ENCODE peak calls at places on chromosomes 13 and 19, in nine cellular contexts. A is uterus, D is aorta, Y is thoracic aorta, R is IMR-90, I is GM06990, K is stomach, N is heart left ventricle, O is heart right ventricle. S is an unnamed sample.

GRCh38 chr13:30601836-30602235 is 15.9 kb upstream of the USPL1 start:
- DNase-seq in A (no peak), D (no peak), Y (no peak), R (no peak), I (no peak), K (no peak), N (no peak), O (no peak), S (no peak)

GRCh38 chr19:8302357-8302691 is 5.8 kb downstream of the CD320 start:
- DNase-seq in A (peak; percentile 11), D (peak; percentile 74), Y (no peak), R (no peak), I (no peak), K (peak; percentile 27), N (peak; percentile 69), O (peak; percentile 73), S (no peak)

GRCh38 chr19:37333457-37333856 is 37.4 kb upstream of the ZNF527 start:
- DNase-seq in A (no peak), D (no peak), Y (no peak), R (no peak), I (no peak), K (no peak), N (no peak), O (no peak), S (no peak)

GRCh38 chr19:41541990-41542584 is 33.9 kb upstream of the CEACAM21 start:
- DNase-seq in A (peak; percentile 36), D (peak; percentile 78), Y (no peak), R (peak; percentile 4), I (no peak), K (peak; percentile 73), N (peak; percentile 47), O (peak; percentile 67), S (peak; percentile 44)

GRCh38 chr13:26229080-26229615 is 7.0 kb upstream of the RNF6 start:
- DNase-seq in A (no peak), D (no peak), Y (no peak), R (no peak), I (no peak), K (no peak), N (no peak), O (no peak), S (no peak)

GRCh38 chr13:101514695-101515275 is 62.3 kb downstream of the ITGBL1 start:
- DNase-seq in A (no peak), D (no peak), Y (no peak), R (peak; percentile 68), I (peak; percentile 5), K (no peak), N (no peak), O (peak; percentile 23), S (peak; percentile 47)

GRCh38 chr13:28467034-28467433 is 27.9 kb downstream of the FLT1 start:
- DNase-seq in A (no peak), D (no peak), Y (no peak), R (no peak), I (no peak), K (no peak), N (no peak), O (no peak), S (no peak)

GRCh38 chr13:75492389-75492788 is 10.4 kb upstream of the TBC1D4 start:
- DNase-seq in A (no peak), D (no peak), Y (no peak), R (peak; percentile 69), I (no peak), K (no peak), N (no peak), O (no peak), S (no peak)

GRCh38 chr19:54179921-54180452 is 7.0 kb upstream of the TMC4 start:
- DNase-seq in A (no peak), D (no peak), Y (no peak), R (peak; percentile 60), I (no peak), K (peak; percentile 72), N (no peak), O (no peak), S (no peak)

GRCh38 chr19:28436320-28436719 is 776.6 kb downstream of the UQCRFS1 start:
- DNase-seq in A (no peak), D (no peak), Y (no peak), R (no peak), I (no peak), K (no peak), N (no peak), O (no peak), S (no peak)

GRCh38 chr13:55214851-55215345 is 1925.8 kb upstream of the PRR20A start:
- DNase-seq in A (no peak), D (no peak), Y (no peak), R (no peak), I (no peak), K (no peak), N (no peak), O (no peak), S (no peak)

GRCh38 chr13:60397693-60398437 is 845 bp downstream of the TDRD3 start:
- DNase-seq in A (peak; percentile 43), D (peak; percentile 88), Y (no peak), R (peak; percentile 67), I (peak; percentile 81), K (peak; percentile 63), N (peak; percentile 69), O (peak; percentile 55), S (peak; percentile 76)

GRCh38 chr13:111326981-111327642 is 6.7 kb downstream of the TEX29 start:
- DNase-seq in A (no peak), D (no peak), Y (no peak), R (no peak), I (no peak), K (no peak), N (no peak), O (no peak), S (no peak)

GRCh38 chr13:50613356-50613831 is 230.1 kb downstream of the DLEU7 start:
- DNase-seq in A (no peak), D (no peak), Y (no peak), R (no peak), I (no peak), K (no peak), N (peak; percentile 38), O (no peak), S (no peak)

GRCh38 chr13:31282741-31283455 is 83.1 kb downstream of the B3GLCT start:
- DNase-seq in A (no peak), D (no peak), Y (no peak), R (no peak), I (no peak), K (no peak), N (no peak), O (no peak), S (no peak)

GRCh38 chr19:10332965-10333757 is at the start of gene RAVER1:
- DNase-seq in A (peak; percentile 98), D (peak; percentile 99), Y (peak; percentile 93), R (peak; percentile 97), I (peak; percentile 98), K (peak; percentile 99), N (peak; percentile 99), O (peak; percentile 98), S (peak; percentile 96)

GRCh38 chr19:48543121-48543710 is 8.8 kb upstream of the SULT2B1 start:
- DNase-seq in A (no peak), D (no peak), Y (no peak), R (peak; percentile 65), I (no peak), K (peak; percentile 82), N (no peak), O (no peak), S (peak; percentile 61)

GRCh38 chr13:77779461-77780272 is 82.2 kb downstream of the SLAIN1 start:
- DNase-seq in A (peak; percentile 35), D (no peak), Y (no peak), R (peak; percentile 74), I (peak; percentile 20), K (peak; percentile 41), N (peak; percentile 34), O (peak; percentile 59), S (peak; percentile 44)

GRCh38 chr13:33381906-33382305 is 96.4 kb upstream of the STARD13 start:
- DNase-seq in A (no peak), D (no peak), Y (no peak), R (no peak), I (no peak), K (no peak), N (no peak), O (no peak), S (no peak)

GRCh38 chr19:10404888-10405808 is 1.8 kb upstream of the CDC37 start:
- DNase-seq in A (no peak), D (no peak), Y (no peak), R (no peak), I (no peak), K (no peak), N (no peak), O (no peak), S (no peak)

GRCh38 chr13:102394158-102395053 is 7.4 kb downstream of the FGF14 start:
- DNase-seq in A (peak; percentile 93), D (peak; percentile 98), Y (peak; percentile 66), R (peak; percentile 73), I (peak; percentile 94), K (peak; percentile 90), N (peak; percentile 97), O (peak; percentile 97), S (no peak)

GRCh38 chr19:55253264-55253663 is 5.6 kb downstream of the PPP6R1 start:
- DNase-seq in A (no peak), D (no peak), Y (no peak), R (no peak), I (no peak), K (no peak), N (no peak), O (no peak), S (no peak)
- H3K36me3 ChIP-seq in A (no peaks in the 10 kb centered on the region), D (no peaks in the 10 kb centered on the region), Y (peaks cover 3% of the 10 kb centered on the region), R (peaks cover 1% of the 10 kb centered on the region), I (peaks cover 10% of the 10 kb centered on the region), K (peaks cover 16% of the 10 kb centered on the region), N (no peaks in the 10 kb centered on the region), O (peaks cover 26% of the 10 kb centered on the region), S (peaks cover 3% of the 10 kb centered on the region)

GRCh38 chr19:39332293-39332692 is 3.5 kb downstream of the GMFG start:
- DNase-seq in A (no peak), D (no peak), Y (no peak), R (no peak), I (no peak), K (no peak), N (no peak), O (no peak), S (no peak)
- H3K36me3 ChIP-seq in A (no peaks in the 10 kb centered on the region), D (no peaks in the 10 kb centered on the region), Y (no peaks in the 10 kb centered on the region), R (no peaks in the 10 kb centered on the region), I (peaks cover 5% of the 10 kb centered on the region), K (peaks cover 18% of the 10 kb centered on the region), N (no peaks in the 10 kb centered on the region), O (peaks cover 49% of the 10 kb centered on the region), S (no peaks in the 10 kb centered on the region)

GRCh38 chr19:49555600-49556411 is 24.6 kb downstream of the NOSIP start:
- DNase-seq in A (peak; percentile 77), D (peak; percentile 86), Y (no peak), R (no peak), I (no peak), K (peak; percentile 54), N (peak; percentile 39), O (no peak), S (peak; percentile 66)
- H3K36me3 ChIP-seq in A (no peaks in the 10 kb centered on the region), D (peaks cover 6% of the 10 kb centered on the region), Y (peaks cover 45% of the 10 kb centered on the region), R (peaks cover 57% of the 10 kb centered on the region), I (peaks cover 28% of the 10 kb centered on the region), K (peaks cover 51% of the 10 kb centered on the region), N (peaks cover 4% of the 10 kb centered on the region), O (peaks cover 72% of the 10 kb centered on the region), S (no peaks in the 10 kb centered on the region)

DNA sequence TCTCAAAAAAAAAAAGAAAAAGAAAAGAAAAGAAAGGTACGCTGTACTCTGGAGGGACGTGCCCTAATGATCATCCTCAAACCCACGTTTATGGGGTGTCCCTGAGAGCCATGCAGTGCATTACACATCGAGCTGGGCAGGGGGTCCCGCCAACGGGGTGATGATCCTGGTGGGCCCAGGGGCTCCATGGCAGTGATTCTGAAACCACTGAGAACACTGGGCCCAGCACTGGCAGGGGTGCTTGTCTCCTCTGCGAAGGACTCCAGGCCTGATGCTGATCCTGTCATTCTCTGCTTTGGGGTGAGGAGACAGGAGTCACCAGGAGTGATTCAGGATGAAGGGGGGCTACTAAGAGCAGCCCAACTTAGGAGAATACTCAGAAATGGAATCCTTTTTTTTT is 18.7 kb downstream of the MOB3A start:
- DNase-seq in A (no peak), D (no peak), Y (no peak), R (no peak), I (no peak), K (no peak), N (no peak), O (no peak), S (no peak)
- H3K36me3 ChIP-seq in A (no peaks in the 10 kb centered on the region), D (peaks cover 5% of the 10 kb centered on the region), Y (peaks cover 52% of the 10 kb centered on the region), R (peaks cover 64% of the 10 kb centered on the region), I (peaks cover 65% of the 10 kb centered on the region), K (peaks cover 93% of the 10 kb centered on the region), N (peaks cover 19% of the 10 kb centered on the region), O (peaks cover 100% of the 10 kb centered on the region), S (no peaks in the 10 kb centered on the region)